ENCODE peak calls at places on chromosomes 16 and 17, in ten cellular contexts. S is head of caudate nucleus; P is T-cell; N is NCI-H2171; A is RCC 7860; V is lung; G is SW 1271; B is stimulated activated effector memory CD8-positive, alpha-beta T cell treated with anti-CD3 and anti-CD28 coated beads, Interleukin-12 subunit alpha, Interleukin-12 subunit beta, amount 100 ng/mL, for 72 hours; F is GOT3; J is HFFc6. E is an unnamed sample.

GRCh38 chr17:82475458-82475857 is 16.9 kb downstream of the NARF start:
- DNase-seq in S (no peak), P (no peak), N (no peak), A (peak; percentile 11), V (no peak), G (no peak), B (no peak), F (no peak), J (no peak), E (no peak)

GRCh38 chr17:44187131-44187899 is 543 bp downstream of the TMUB2 start:
- DNase-seq in S (no peak), P (peak; percentile 43), N (peak; percentile 56), A (no peak), V (no peak), G (no peak), B (no peak), F (no peak), J (peak; percentile 11), E (no peak)

GRCh38 chr17:230371-230770 is 48.9 kb upstream of the DOC2B start:
- DNase-seq in S (no peak), P (no peak), N (no peak), A (no peak), V (no peak), G (no peak), B (no peak), F (no peak), J (no peak), E (no peak)

GRCh38 chr16:30413116-30413806 is 5.9 kb downstream of the ZNF771 start:
- DNase-seq in S (no peak), P (no peak), N (no peak), A (no peak), V (no peak), G (no peak), B (no peak), F (no peak), J (no peak), E (no peak)

GRCh38 chr17:700504-701094 is 14.0 kb downstream of the VPS53 start:
- DNase-seq in S (no peak), P (no peak), N (no peak), A (peak; percentile 31), V (no peak), G (no peak), B (no peak), F (no peak), J (peak; percentile 47), E (no peak)

GRCh38 chr16:71883193-71883848 is 661 bp downstream of the ZNF821 start:
- DNase-seq in S (no peak), P (peak; percentile 34), N (peak; percentile 17), A (no peak), V (peak; percentile 33), G (no peak), B (peak; percentile 79), F (no peak), J (no peak), E (peak; percentile 52)

GRCh38 chr17:47966079-47966519 is 4.8 kb upstream of the CDK5RAP3 start:
- DNase-seq in S (no peak), P (no peak), N (no peak), A (no peak), V (no peak), G (no peak), B (no peak), F (no peak), J (no peak), E (no peak)

GRCh38 chr17:43531955-43532354 is 14.2 kb downstream of the ETV4 start:
- DNase-seq in S (no peak), P (no peak), N (no peak), A (no peak), V (no peak), G (no peak), B (no peak), F (no peak), J (no peak), E (no peak)